ENCODE peak calls at places on chromosomes 12 and 14, in eight cellular contexts. T is endodermal cell; N is nucleus accumbens; Z is adrenal gland; J is LoVo; L is stimulated activated CD4-positive, alpha-beta T cell treated with anti-CD3 and anti-CD28 coated beads, Interleukin-2, amount 100 ng/mL, for 4 hours; Y is stimulated activated effector memory CD8-positive, alpha-beta T cell treated with anti-CD3 and anti-CD28 coated beads, Interleukin-12 subunit alpha, Interleukin-12 subunit beta, amount 100 ng/mL, for 72 hours; E is cardiac fibroblast. W is an unnamed sample.

GRCh38 chr12:3296409-3296701 is 194.6 kb upstream of the PRMT8 start:
- DNase-seq in T (no peak), N (no peak), Z (no peak), J (no peak), L (no peak), Y (no peak), E (no peak), W (no peak)

GRCh38 chr12:122726056-122726558 is 4.5 kb downstream of the HCAR1 start:
- DNase-seq in T (peak), N (no peak), Z (no peak), J (peak), L (no peak), Y (no peak), E (no peak), W (no peak)

GRCh38 chr14:59123975-59124374 is 64.5 kb upstream of the DAAM1 start:
- DNase-seq in T (no peak), N (no peak), Z (no peak), J (peak), L (no peak), Y (no peak), E (peak), W (no peak)

GRCh38 chr12:74401966-74402365 is 135.7 kb upstream of the ATXN7L3B start:
- DNase-seq in T (no peak), N (no peak), Z (no peak), J (no peak), L (no peak), Y (no peak), E (no peak), W (no peak)

GRCh38 chr12:108611884-108612415 is 14.1 kb upstream of the TMEM119 start:
- DNase-seq in T (peak), N (no peak), Z (peak), J (no peak), L (peak), Y (peak), E (peak), W (no peak)

GRCh38 chr12:113724703-113725556 is 241.2 kb downstream of the RBM19 start:
- DNase-seq in T (no peak), N (no peak), Z (no peak), J (no peak), L (no peak), Y (no peak), E (no peak), W (no peak)

GRCh38 chr12:81416571-81416970 is 338.7 kb downstream of the ACSS3 start:
- DNase-seq in T (no peak), N (no peak), Z (no peak), J (no peak), L (no peak), Y (no peak), E (no peak), W (no peak)

GRCh38 chr12:107778383-107779015 is 4.0 kb downstream of the ASCL4 start:
- DNase-seq in T (no peak), N (no peak), Z (no peak), J (no peak), L (no peak), Y (no peak), E (no peak), W (no peak)

GRCh38 chr14:74510955-74511354 is 17.4 kb downstream of the ISCA2 start:
- DNase-seq in T (peak), N (no peak), Z (no peak), J (peak), L (no peak), Y (no peak), E (peak), W (no peak)

GRCh38 chr12:119444462-119445044 is 110.0 kb downstream of the CCDC60 start:
- DNase-seq in T (peak), N (peak), Z (peak), J (peak), L (no peak), Y (peak), E (peak), W (peak)

GRCh38 chr14:105313381-105314286 is 914 bp upstream of the PACS2 start:
- DNase-seq in T (no peak), N (no peak), Z (peak), J (no peak), L (no peak), Y (no peak), E (no peak), W (no peak)

GRCh38 chr14:98943907-98944306 is 328.1 kb downstream of the BCL11B start:
- DNase-seq in T (no peak), N (no peak), Z (no peak), J (no peak), L (no peak), Y (no peak), E (no peak), W (no peak)

GRCh38 chr12:19440916-19441315 is 1.6 kb downstream of the AEBP2 start:
- DNase-seq in T (no peak), N (no peak), Z (no peak), J (no peak), L (no peak), Y (no peak), E (no peak), W (no peak)

GRCh38 chr12:70467908-70468733 is 102.0 kb downstream of the KCNMB4 start:
- DNase-seq in T (no peak), N (no peak), Z (no peak), J (no peak), L (no peak), Y (no peak), E (no peak), W (no peak)

GRCh38 chr14:55105991-55106390 is 23.1 kb upstream of the LGALS3 start:
- DNase-seq in T (no peak), N (no peak), Z (no peak), J (no peak), L (no peak), Y (no peak), E (no peak), W (no peak)

GRCh38 chr14:100132161-100132902 is 27.1 kb downstream of the DEGS2 start:
- DNase-seq in T (no peak), N (no peak), Z (no peak), J (no peak), L (no peak), Y (no peak), E (peak), W (no peak)

GRCh38 chr12:51393676-51394545 is 2.7 kb upstream of the GALNT6 start:
- DNase-seq in T (peak), N (no peak), Z (peak), J (no peak), L (peak), Y (peak), E (peak), W (no peak)

W was measured in hypothalamus.